ENCODE peak calls at places on chromosome 3, in eight cellular contexts. R is NCI-H1417, Y is ecto neural progenitor cell, I is astrocyte of the hippocampus, J is M059J, K is Right ventricle myocardium superior, B is COR-L47, H is OCI-M1. O is an unnamed sample.

GRCh38 chr3:194971965-194972364 is 286.3 kb downstream of the FAM43A start:
- DNase-seq in B (no peak), K (no peak), I (no peak), Y (no peak), R (no peak), J (no peak), H (no peak), O (no peak)

GRCh38 chr3:5309181-5309580 is 121.7 kb downstream of the EDEM1 start:
- DNase-seq in Y (no peak), J (no peak), I (peak; percentile 85), K (no peak), R (no peak), B (no peak), H (no peak), O (no peak)

GRCh38 chr3:154780263-154780662 is 299.9 kb upstream of the MME start:
- DNase-seq in R (no peak), Y (no peak), I (no peak), J (no peak), K (no peak), H (no peak), B (no peak), O (no peak)

GRCh38 chr3:96466441-96466840 is 348.0 kb upstream of the EPHA6 start:
- DNase-seq in I (no peak), R (no peak), H (no peak), Y (no peak), K (no peak), J (peak; percentile 14), B (no peak), O (no peak)

GRCh38 chr3:55802816-55803215 is 315.7 kb upstream of the WNT5A start:
- DNase-seq in H (no peak), B (no peak), I (no peak), R (no peak), Y (no peak), J (no peak), K (no peak), O (no peak)

GRCh38 chr3:126394179-126394976 is at the start of gene CFAP100:
- DNase-seq in K (peak; percentile 71), Y (peak; percentile 91), H (no peak), B (peak; percentile 37), I (peak; percentile 77), R (peak; percentile 60), J (peak; percentile 26), O (no peak)

GRCh38 chr3:67947808-67948508 is 293.5 kb upstream of the SUCLG2 start:
- DNase-seq in R (peak; percentile 5), Y (peak; percentile 76), I (no peak), B (peak; percentile 60), K (no peak), J (peak; percentile 1), H (peak; percentile 10), O (no peak)

GRCh38 chr3:86951343-86951742 is 39.6 kb downstream of the VGLL3 start:
- DNase-seq in K (no peak), J (peak; percentile 58), Y (no peak), H (no peak), R (no peak), I (no peak), B (no peak), O (no peak)

GRCh38 chr3:71684752-71685151 is 40.5 kb downstream of the EIF4E3 start:
- DNase-seq in I (peak; percentile 84), H (no peak), R (no peak), B (peak; percentile 28), K (no peak), Y (no peak), J (peak; percentile 85), O (no peak)

GRCh38 chr3:161371441-161372320 is at the start of gene SPTSSB:
- DNase-seq in B (peak; percentile 75), K (peak; percentile 48), H (peak; percentile 15), J (peak; percentile 16), R (peak; percentile 88), Y (peak; percentile 85), I (peak; percentile 71), O (no peak)

GRCh38 chr3:46929324-46929723 is 47.2 kb downstream of the CCDC12 start:
- DNase-seq in R (no peak), I (no peak), Y (no peak), H (peak; percentile 17), B (no peak), J (no peak), K (peak; percentile 81), O (no peak)

GRCh38 chr3:12437861-12438260 is 46.4 kb upstream of the TSEN2 start:
- DNase-seq in J (no peak), B (no peak), H (no peak), I (no peak), Y (no peak), R (no peak), K (no peak), O (no peak)

GRCh38 chr3:106401666-106402319 is 533.0 kb upstream of the CBLB start:
- DNase-seq in Y (no peak), H (no peak), K (no peak), B (peak; percentile 26), I (peak; percentile 81), J (peak; percentile 49), R (no peak), O (no peak)

GRCh38 chr3:46856576-46857471 is 6.4 kb downstream of the MYL3 start:
- DNase-seq in B (no peak), R (no peak), Y (no peak), J (no peak), I (no peak), H (no peak), K (peak; percentile 40), O (no peak)

GRCh38 chr3:11601446-11602241 is 42.1 kb downstream of the VGLL4 start:
- DNase-seq in B (no peak), J (peak; percentile 71), I (peak; percentile 86), H (no peak), Y (no peak), R (no peak), K (peak; percentile 76), O (no peak)

GRCh38 chr3:171874251-171874679 is 31.1 kb downstream of the TMEM212 start:
- DNase-seq in H (peak; percentile 27), B (no peak), J (peak; percentile 98), I (peak; percentile 97), R (no peak), K (no peak), Y (no peak), O (no peak)

GRCh38 chr3:114789803-114790202 is 357.3 kb downstream of the ZBTB20 start:
- DNase-seq in K (no peak), B (no peak), J (no peak), R (no peak), Y (no peak), H (no peak), I (no peak), O (no peak)

GRCh38 chr3:122533931-122534334 is 19.2 kb upstream of the KPNA1 start:
- DNase-seq in J (peak; percentile 100), B (no peak), I (peak; percentile 70), H (peak; percentile 26), R (no peak), Y (no peak), K (no peak), O (no peak)

GRCh38 chr3:64651791-64652241 is 36.0 kb downstream of the ADAMTS9 start:
- DNase-seq in H (no peak), J (no peak), R (no peak), K (no peak), I (peak; percentile 75), Y (no peak), B (no peak), O (no peak)

GRCh38 chr3:57227930-57228733 is 603 bp downstream of the APPL1 start:
- DNase-seq in B (no peak), H (peak; percentile 72), K (peak; percentile 73), R (peak; percentile 57), I (peak; percentile 65), J (peak; percentile 54), Y (peak; percentile 56), O (peak; percentile 51)

GRCh38 chr3:23944861-23945652 is at the start of gene NR1D2:
- DNase-seq in K (peak; percentile 90), B (peak; percentile 54), I (peak; percentile 94), H (peak; percentile 85), R (peak; percentile 85), J (peak; percentile 74), Y (peak; percentile 91), O (peak; percentile 82)

GRCh38 chr3:46429671-46430070 is 22.6 kb downstream of the CCRL2 start:
- DNase-seq in B (no peak), I (no peak), Y (no peak), K (no peak), J (no peak), H (no peak), R (no peak), O (no peak)

GRCh38 chr3:10737785-10738184 is 78.2 kb upstream of the SLC6A11 start:
- DNase-seq in Y (no peak), R (no peak), J (no peak), I (no peak), H (no peak), K (no peak), B (no peak), O (no peak)

GRCh38 chr3:15280853-15281532 is 51.4 kb downstream of the SH3BP5 start:
- DNase-seq in B (no peak), Y (no peak), I (no peak), R (no peak), H (no peak), K (no peak), J (no peak), O (no peak)

GRCh38 chr3:4514321-4514720 is 21.2 kb downstream of the ITPR1 start:
- DNase-seq in R (no peak), B (no peak), Y (no peak), K (no peak), I (no peak), J (no peak), H (no peak), O (no peak)

GRCh38 chr3:151219056-151219455 is 16.0 kb upstream of the GPR171 start:
- DNase-seq in J (peak; percentile 90), I (peak; percentile 45), R (no peak), K (no peak), Y (no peak), H (no peak), B (no peak), O (no peak)

GRCh38 chr3:138846350-138846756 is 11.6 kb upstream of the PIK3CB start:
- DNase-seq in J (no peak), K (no peak), Y (no peak), R (no peak), I (peak; percentile 20), H (no peak), B (no peak), O (no peak)